ENCODE peak calls at places on chromosomes 6 and 20, in eight cellular contexts. One of them, this sample, is unnamed. For H3K4me1, the result is how much of the 10 kb centered on the place peaks cover.

GRCh38 chr6:128826606-128827005 is 56.3 kb upstream of the LAMA2 start:
- DNase-seq in PC-9: no peak
- DNase-seq in hepatocyte: no peak
- DNase-seq in breast epithelium: no peak
- DNase-seq in right lobe of liver: no peak
- DNase-seq in CD8-positive, alpha-beta T cell: no peak
- DNase-seq in spleen: no peak
- DNase-seq in left ventricle myocardium inferior: peak
- DNase-seq in this sample: no peak

GRCh38 chr6:52394251-52394666 is 25.9 kb upstream of the EFHC1 start:
- DNase-seq in PC-9: no peak
- DNase-seq in hepatocyte: no peak
- DNase-seq in breast epithelium: no peak
- DNase-seq in right lobe of liver: no peak
- DNase-seq in CD8-positive, alpha-beta T cell: no peak
- DNase-seq in spleen: no peak
- DNase-seq in left ventricle myocardium inferior: no peak
- DNase-seq in this sample: no peak

GRCh38 chr6:125974214-125974866 is 12.0 kb upstream of the TRMT11 start:
- DNase-seq in PC-9: no peak
- DNase-seq in hepatocyte: peak
- DNase-seq in breast epithelium: no peak
- DNase-seq in right lobe of liver: no peak
- DNase-seq in CD8-positive, alpha-beta T cell: no peak
- DNase-seq in spleen: no peak
- DNase-seq in left ventricle myocardium inferior: no peak
- DNase-seq in this sample: no peak

GRCh38 chr20:47802226-47802920 is 17.1 kb upstream of the SULF2 start:
- DNase-seq in PC-9: no peak
- DNase-seq in hepatocyte: no peak
- DNase-seq in breast epithelium: no peak
- DNase-seq in right lobe of liver: no peak
- DNase-seq in CD8-positive, alpha-beta T cell: no peak
- DNase-seq in spleen: no peak
- DNase-seq in left ventricle myocardium inferior: no peak
- DNase-seq in this sample: no peak

GRCh38 chr6:168374051-168374502 is 54.5 kb upstream of the DACT2 start:
- DNase-seq in PC-9: no peak
- DNase-seq in hepatocyte: no peak
- DNase-seq in breast epithelium: no peak
- DNase-seq in right lobe of liver: no peak
- DNase-seq in CD8-positive, alpha-beta T cell: no peak
- DNase-seq in spleen: peak
- DNase-seq in left ventricle myocardium inferior: no peak
- DNase-seq in this sample: no peak

GRCh38 chr6:13172294-13172693 is 156.0 kb downstream of the TBC1D7 start:
- DNase-seq in PC-9: no peak
- DNase-seq in hepatocyte: no peak
- DNase-seq in breast epithelium: no peak
- DNase-seq in right lobe of liver: no peak
- DNase-seq in CD8-positive, alpha-beta T cell: no peak
- DNase-seq in spleen: no peak
- DNase-seq in left ventricle myocardium inferior: no peak
- DNase-seq in this sample: no peak

GRCh38 chr6:34391711-34392496 is 565 bp downstream of the NUDT3 start:
- DNase-seq in PC-9: peak
- DNase-seq in hepatocyte: peak
- DNase-seq in breast epithelium: peak
- DNase-seq in right lobe of liver: peak
- DNase-seq in CD8-positive, alpha-beta T cell: peak
- DNase-seq in spleen: peak
- DNase-seq in left ventricle myocardium inferior: peak
- DNase-seq in this sample: peak

GRCh38 chr6:154232013-154232920 is 124.3 kb downstream of the IPCEF1 start:
- DNase-seq in PC-9: no peak
- DNase-seq in hepatocyte: no peak
- DNase-seq in breast epithelium: no peak
- DNase-seq in right lobe of liver: no peak
- DNase-seq in CD8-positive, alpha-beta T cell: no peak
- DNase-seq in spleen: no peak
- DNase-seq in left ventricle myocardium inferior: no peak
- DNase-seq in this sample: no peak

GRCh38 chr20:15364781-15365180 is 1027.4 kb upstream of the FLRT3 start:
- DNase-seq in PC-9: no peak
- DNase-seq in hepatocyte: no peak
- DNase-seq in breast epithelium: no peak
- DNase-seq in right lobe of liver: no peak
- DNase-seq in CD8-positive, alpha-beta T cell: no peak
- DNase-seq in spleen: no peak
- DNase-seq in left ventricle myocardium inferior: no peak
- DNase-seq in this sample: no peak

GRCh38 chr20:19880256-19881079 is 122.4 kb downstream of the RIN2 start:
- DNase-seq in PC-9: peak
- DNase-seq in hepatocyte: peak
- DNase-seq in breast epithelium: no peak
- DNase-seq in right lobe of liver: no peak
- DNase-seq in CD8-positive, alpha-beta T cell: no peak
- DNase-seq in spleen: no peak
- DNase-seq in left ventricle myocardium inferior: no peak
- DNase-seq in this sample: peak

GRCh38 chr20:19510626-19511025 is 247.4 kb upstream of the RIN2 start:
- DNase-seq in PC-9: no peak
- DNase-seq in hepatocyte: no peak
- DNase-seq in breast epithelium: no peak
- DNase-seq in right lobe of liver: no peak
- DNase-seq in CD8-positive, alpha-beta T cell: no peak
- DNase-seq in spleen: no peak
- DNase-seq in left ventricle myocardium inferior: no peak
- DNase-seq in this sample: no peak

GRCh38 chr6:33018904-33019303 is 9.5 kb upstream of the HLA-DOA start:
- DNase-seq in PC-9: no peak
- DNase-seq in hepatocyte: peak
- DNase-seq in breast epithelium: no peak
- DNase-seq in right lobe of liver: peak
- DNase-seq in CD8-positive, alpha-beta T cell: no peak
- DNase-seq in spleen: peak
- DNase-seq in left ventricle myocardium inferior: peak
- DNase-seq in this sample: no peak

GRCh38 chr20:33685328-33686007 is 717 bp downstream of the E2F1 start:
- DNase-seq in PC-9: peak
- DNase-seq in hepatocyte: peak
- DNase-seq in breast epithelium: no peak
- DNase-seq in right lobe of liver: no peak
- DNase-seq in CD8-positive, alpha-beta T cell: no peak
- DNase-seq in spleen: peak
- DNase-seq in left ventricle myocardium inferior: no peak
- DNase-seq in this sample: no peak

GRCh38 chr6:144597511-144597910 is 312.4 kb downstream of the UTRN start:
- DNase-seq in PC-9: no peak
- DNase-seq in hepatocyte: no peak
- DNase-seq in breast epithelium: no peak
- DNase-seq in right lobe of liver: no peak
- DNase-seq in CD8-positive, alpha-beta T cell: no peak
- DNase-seq in spleen: no peak
- DNase-seq in left ventricle myocardium inferior: no peak
- DNase-seq in this sample: no peak

GRCh38 chr6:161076211-161076677 is 84.7 kb downstream of the MAP3K4 start:
- DNase-seq in PC-9: no peak
- DNase-seq in hepatocyte: no peak
- DNase-seq in breast epithelium: no peak
- DNase-seq in right lobe of liver: no peak
- DNase-seq in CD8-positive, alpha-beta T cell: no peak
- DNase-seq in spleen: no peak
- DNase-seq in left ventricle myocardium inferior: no peak
- DNase-seq in this sample: no peak

GRCh38 chr6:30795549-30796293 is 51.4 kb upstream of the IER3 start:
- DNase-seq in PC-9: no peak
- DNase-seq in hepatocyte: no peak
- DNase-seq in breast epithelium: no peak
- DNase-seq in right lobe of liver: no peak
- DNase-seq in CD8-positive, alpha-beta T cell: no peak
- DNase-seq in spleen: no peak
- DNase-seq in left ventricle myocardium inferior: no peak
- DNase-seq in this sample: no peak

GRCh38 chr20:58840816-58841538 is 9.7 kb downstream of the GNAS-AS1 start:
- DNase-seq in PC-9: no peak
- DNase-seq in hepatocyte: no peak
- DNase-seq in breast epithelium: no peak
- DNase-seq in right lobe of liver: no peak
- DNase-seq in CD8-positive, alpha-beta T cell: no peak
- DNase-seq in spleen: no peak
- DNase-seq in left ventricle myocardium inferior: no peak
- DNase-seq in this sample: no peak

GRCh38 chr6:163710552-163710951 is 296.0 kb downstream of the QKI start:
- DNase-seq in PC-9: no peak
- DNase-seq in hepatocyte: no peak
- DNase-seq in breast epithelium: no peak
- DNase-seq in right lobe of liver: no peak
- DNase-seq in CD8-positive, alpha-beta T cell: no peak
- DNase-seq in spleen: no peak
- DNase-seq in left ventricle myocardium inferior: no peak
- DNase-seq in this sample: no peak

GRCh38 chr6:15340105-15340601 is 94.3 kb downstream of the JARID2 start:
- DNase-seq in PC-9: no peak
- DNase-seq in hepatocyte: no peak
- DNase-seq in breast epithelium: no peak
- DNase-seq in right lobe of liver: no peak
- DNase-seq in CD8-positive, alpha-beta T cell: no peak
- DNase-seq in spleen: no peak
- DNase-seq in left ventricle myocardium inferior: no peak
- DNase-seq in this sample: no peak
- H3K27ac ChIP-seq in PC-9: no peak
- H3K27ac ChIP-seq in hepatocyte: no peak
- H3K27ac ChIP-seq in breast epithelium: no peak
- H3K27ac ChIP-seq in right lobe of liver: no peak
- H3K27ac ChIP-seq in CD8-positive, alpha-beta T cell: no peak
- H3K27ac ChIP-seq in spleen: peak
- H3K27ac ChIP-seq in left ventricle myocardium inferior: no peak
- H3K27ac ChIP-seq in this sample: no peak

DNA sequence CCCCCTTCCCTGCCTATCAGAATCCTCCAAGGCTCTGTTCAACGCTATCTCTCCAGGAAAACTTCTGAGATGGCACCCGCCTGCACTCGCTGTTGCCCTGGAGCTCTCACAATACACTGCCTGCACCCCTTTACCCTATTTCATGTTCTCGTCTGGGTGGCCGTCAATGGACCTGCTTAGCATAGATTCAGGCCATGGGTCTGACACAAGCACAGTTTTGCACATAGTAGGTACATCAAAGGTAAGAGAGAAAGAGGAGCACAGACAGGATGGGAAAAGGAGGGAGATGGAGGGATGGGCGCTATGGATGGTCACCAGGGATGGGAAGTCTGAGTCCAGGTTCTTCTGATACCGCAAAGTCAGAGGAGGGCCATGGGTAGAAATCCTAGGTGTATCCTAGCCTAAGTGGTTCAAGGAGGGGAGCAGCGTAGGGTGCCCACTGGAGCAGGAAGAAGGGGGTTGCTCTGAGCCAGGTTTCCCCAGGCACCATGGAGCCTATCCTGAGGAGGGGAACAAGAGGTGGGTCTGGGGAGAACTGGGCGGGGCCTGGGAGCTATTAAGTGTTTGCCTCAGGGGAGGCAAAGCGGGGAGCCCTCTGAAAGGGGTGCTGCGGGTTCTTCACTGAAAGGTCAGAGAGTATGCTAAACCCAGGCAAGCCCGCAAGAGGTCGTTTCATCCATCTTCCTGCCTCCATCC is 89.3 kb downstream of the MRPL14 start:
- DNase-seq in PC-9: no peak
- DNase-seq in hepatocyte: no peak
- DNase-seq in breast epithelium: no peak
- DNase-seq in right lobe of liver: no peak
- DNase-seq in CD8-positive, alpha-beta T cell: no peak
- DNase-seq in spleen: peak
- DNase-seq in left ventricle myocardium inferior: no peak
- DNase-seq in this sample: no peak
- H3K4me1 ChIP-seq in PC-9: half or more
- H3K4me1 ChIP-seq in hepatocyte: under half
- H3K4me1 ChIP-seq in breast epithelium: under half
- H3K4me1 ChIP-seq in right lobe of liver: under half
- H3K4me1 ChIP-seq in CD8-positive, alpha-beta T cell: under half
- H3K4me1 ChIP-seq in spleen: under half
- H3K4me1 ChIP-seq in left ventricle myocardium inferior: under half
- H3K4me1 ChIP-seq in this sample: under half

DNA sequence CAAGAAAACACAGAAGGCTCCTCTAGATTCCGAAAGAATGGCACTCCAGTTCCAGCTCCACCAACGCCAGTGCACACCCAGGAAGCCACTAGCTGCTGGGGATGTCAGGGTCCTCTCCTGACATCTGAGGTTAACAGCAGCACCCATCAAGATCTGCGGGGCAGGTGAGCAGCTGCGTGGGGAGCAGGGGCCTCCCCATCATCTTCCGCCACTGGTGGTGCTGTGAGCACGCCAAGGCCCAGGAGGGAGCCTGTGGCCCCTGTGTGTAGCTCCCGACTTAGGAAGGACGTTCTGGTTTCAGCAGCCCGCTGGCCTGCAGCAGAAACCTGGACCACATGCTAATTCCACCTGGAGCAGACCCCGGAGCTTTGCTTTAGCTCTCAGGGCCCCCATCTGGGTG is 386.2 kb downstream of the TAF4 start:
- DNase-seq in PC-9: no peak
- DNase-seq in hepatocyte: no peak
- DNase-seq in breast epithelium: no peak
- DNase-seq in right lobe of liver: no peak
- DNase-seq in CD8-positive, alpha-beta T cell: no peak
- DNase-seq in spleen: no peak
- DNase-seq in left ventricle myocardium inferior: peak
- DNase-seq in this sample: no peak
- TF ChIP-seq CTCF in PC-9: no peak
- TF ChIP-seq CTCF in hepatocyte: no peak
- TF ChIP-seq CTCF in breast epithelium: no peak
- TF ChIP-seq CTCF in right lobe of liver: no peak
- TF ChIP-seq CTCF in CD8-positive, alpha-beta T cell: no peak
- TF ChIP-seq CTCF in spleen: no peak
- TF ChIP-seq CTCF in left ventricle myocardium inferior: no peak
- TF ChIP-seq CTCF in this sample: no peak

GRCh38 chr20:50055524-50056083 is 57.3 kb downstream of the UBE2V1 start:
- DNase-seq in PC-9: no peak
- DNase-seq in hepatocyte: no peak
- DNase-seq in breast epithelium: no peak
- DNase-seq in right lobe of liver: no peak
- DNase-seq in CD8-positive, alpha-beta T cell: no peak
- DNase-seq in spleen: no peak
- DNase-seq in left ventricle myocardium inferior: no peak
- DNase-seq in this sample: no peak

GRCh38 chr20:50054626-50055511 is 58.1 kb downstream of the UBE2V1 start:
- DNase-seq in PC-9: no peak
- DNase-seq in hepatocyte: peak
- DNase-seq in breast epithelium: no peak
- DNase-seq in right lobe of liver: no peak
- DNase-seq in CD8-positive, alpha-beta T cell: no peak
- DNase-seq in spleen: no peak
- DNase-seq in left ventricle myocardium inferior: peak
- DNase-seq in this sample: no peak

GRCh38 chr20:50052952-50053789 is 59.8 kb downstream of the UBE2V1 start:
- DNase-seq in PC-9: no peak
- DNase-seq in hepatocyte: peak
- DNase-seq in breast epithelium: no peak
- DNase-seq in right lobe of liver: no peak
- DNase-seq in CD8-positive, alpha-beta T cell: no peak
- DNase-seq in spleen: no peak
- DNase-seq in left ventricle myocardium inferior: no peak
- DNase-seq in this sample: no peak

GRCh38 chr20:50052550-50052949 is 60.4 kb downstream of the UBE2V1 start:
- DNase-seq in PC-9: no peak
- DNase-seq in hepatocyte: no peak
- DNase-seq in breast epithelium: no peak
- DNase-seq in right lobe of liver: no peak
- DNase-seq in CD8-positive, alpha-beta T cell: no peak
- DNase-seq in spleen: no peak
- DNase-seq in left ventricle myocardium inferior: no peak
- DNase-seq in this sample: no peak

GRCh38 chr20:50053790-50054547 is 59.0 kb downstream of the UBE2V1 start:
- DNase-seq in PC-9: no peak
- DNase-seq in hepatocyte: no peak
- DNase-seq in breast epithelium: no peak
- DNase-seq in right lobe of liver: no peak
- DNase-seq in CD8-positive, alpha-beta T cell: no peak
- DNase-seq in spleen: no peak
- DNase-seq in left ventricle myocardium inferior: no peak
- DNase-seq in this sample: no peak
- H3K27ac ChIP-seq in PC-9: no peak
- H3K27ac ChIP-seq in hepatocyte: peak
- H3K27ac ChIP-seq in breast epithelium: no peak
- H3K27ac ChIP-seq in right lobe of liver: no peak
- H3K27ac ChIP-seq in CD8-positive, alpha-beta T cell: no peak
- H3K27ac ChIP-seq in spleen: peak
- H3K27ac ChIP-seq in left ventricle myocardium inferior: no peak
- H3K27ac ChIP-seq in this sample: no peak